ENCODE peak calls at places on chromosomes 6 and 20, in nine cellular contexts. L is CD4-positive, alpha-beta T cell; R is left ventricle myocardium inferior; Q is stomach; I is IMR-90; S is Panc1; G is heart right ventricle; N is mammary epithelial cell; V is CD8-positive, alpha-beta T cell. O is an unnamed sample.
A peak's percentile ranks its signal among the peaks of the same experiment; 100 is the strongest.

GRCh38 chr20:62777528-62777830 is 18.8 kb upstream of the MRGBP start:
- DNase-seq in G (no peak), R (no peak), L (no peak), N (no peak), S (no peak), V (no peak), Q (no peak), I (no peak), O (no peak)

GRCh38 chr6:46452312-46452917 is 38.8 kb downstream of the RCAN2 start:
- DNase-seq in R (no peak), S (no peak), V (no peak), N (peak; percentile 17), L (no peak), Q (no peak), I (no peak), G (no peak), O (no peak)

GRCh38 chr20:42963796-42964195 is 225.9 kb downstream of the PTPRT start:
- DNase-seq in G (no peak), Q (no peak), I (no peak), L (no peak), S (no peak), R (no peak), V (no peak), N (no peak), O (no peak)

GRCh38 chr6:169370054-169370453 is 116.4 kb upstream of the THBS2 start:
- DNase-seq in I (peak; percentile 29), Q (no peak), L (no peak), R (no peak), G (no peak), S (no peak), N (peak; percentile 58), V (no peak), O (no peak)

GRCh38 chr6:7787137-7787575 is 61.3 kb downstream of the BMP6 start:
- DNase-seq in Q (no peak), L (no peak), V (no peak), R (no peak), G (no peak), N (peak; percentile 24), S (no peak), I (peak; percentile 74), O (no peak)

GRCh38 chr6:150269857-150270223 is 99.0 kb upstream of the IYD start:
- DNase-seq in G (no peak), I (peak; percentile 36), Q (no peak), R (no peak), N (peak; percentile 100), L (no peak), S (no peak), V (no peak), O (no peak)

GRCh38 chr6:166955121-166955864 is 1.1 kb downstream of the RNASET2 start:
- DNase-seq in L (no peak), G (peak; percentile 24), Q (peak; percentile 49), R (peak; percentile 42), S (no peak), V (peak; percentile 24), I (no peak), N (no peak), O (no peak)

GRCh38 chr6:155265843-155266535 is 2.2 kb downstream of the CLDN20 start:
- DNase-seq in Q (no peak), V (no peak), R (no peak), N (no peak), G (no peak), I (no peak), S (no peak), L (no peak), O (no peak)

GRCh38 chr6:128487746-128488145 is 32.7 kb downstream of the PTPRK start:
- DNase-seq in L (no peak), V (no peak), G (no peak), R (no peak), I (peak; percentile 85), S (no peak), Q (no peak), N (peak; percentile 94), O (no peak)

GRCh38 chr6:132140150-132140549 is 189.0 kb upstream of the CCN2 start:
- DNase-seq in I (no peak), Q (no peak), V (no peak), R (no peak), S (no peak), N (no peak), G (no peak), L (no peak), O (no peak)

GRCh38 chr6:56151825-56152224 is 95.6 kb downstream of the COL21A1 start:
- DNase-seq in N (no peak), Q (no peak), S (no peak), G (no peak), R (no peak), I (no peak), V (no peak), L (no peak), O (no peak)

GRCh38 chr6:56144538-56145324 is 102.6 kb downstream of the COL21A1 start:
- DNase-seq in Q (no peak), N (peak; percentile 44), R (no peak), V (no peak), S (no peak), G (no peak), I (peak; percentile 64), L (no peak), O (no peak)

GRCh38 chr6:56143796-56144195 is 103.6 kb downstream of the COL21A1 start:
- DNase-seq in G (no peak), I (no peak), V (no peak), L (no peak), N (no peak), S (no peak), Q (no peak), R (no peak), O (no peak)

GRCh38 chr6:56145616-56146015 is 101.8 kb downstream of the COL21A1 start:
- DNase-seq in G (no peak), R (no peak), L (no peak), V (no peak), I (no peak), N (no peak), S (no peak), Q (no peak), O (no peak)

GRCh38 chr6:56148488-56149190 is 98.7 kb downstream of the COL21A1 start:
- DNase-seq in Q (no peak), I (peak; percentile 18), R (no peak), G (no peak), L (no peak), N (no peak), S (no peak), V (no peak), O (no peak)
- H3K27ac ChIP-seq in Q (no peak overlapping the region), I (no peak overlapping the region), R (no peak overlapping the region), G (no peak overlapping the region), L (no peak overlapping the region), N (no peak overlapping the region), S (no peak overlapping the region), V (no peak overlapping the region), O (no peak overlapping the region)

DNA sequence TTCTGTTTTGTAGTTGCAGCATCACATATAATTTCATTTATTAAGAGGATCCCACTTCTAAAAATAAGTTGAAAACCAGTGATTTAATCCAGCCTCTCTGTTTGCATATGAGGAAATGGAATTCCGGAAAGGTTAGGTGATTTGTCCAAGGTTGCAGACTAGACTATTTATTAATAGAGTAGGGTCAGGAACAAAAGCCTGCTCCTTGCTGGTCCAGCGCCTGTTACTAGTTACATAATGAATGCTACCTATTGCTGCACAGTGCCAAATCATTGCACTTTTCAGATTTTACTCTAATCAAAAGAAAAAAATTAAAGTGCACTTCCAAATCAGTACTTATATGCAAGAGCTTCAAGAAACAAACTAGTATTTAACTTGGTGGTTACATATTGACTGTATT is 238.6 kb downstream of the ESR1 start:
- DNase-seq in R (no peak), N (no peak), V (no peak), S (no peak), Q (no peak), L (no peak), G (no peak), I (no peak), O (no peak)
- H3K27ac ChIP-seq in R (no peak overlapping the region), N (no peak overlapping the region), V (no peak overlapping the region), S (no peak overlapping the region), Q (no peak overlapping the region), L (no peak overlapping the region), G (no peak overlapping the region), I (no peak overlapping the region), O (no peak overlapping the region)

GRCh38 chr6:26597389-26597766 is 625 bp downstream of the ABT1 start:
- DNase-seq in N (no peak), L (no peak), S (no peak), Q (no peak), R (no peak), V (no peak), G (no peak), I (no peak), O (no peak)

GRCh38 chr6:26597821-26598220 is 1.1 kb downstream of the ABT1 start:
- DNase-seq in S (no peak), N (no peak), I (no peak), G (no peak), Q (no peak), L (no peak), V (no peak), R (no peak), O (no peak)

GRCh38 chr6:26595669-26596269 is 984 bp upstream of the ABT1 start:
- DNase-seq in I (peak; percentile 84), N (peak; percentile 69), L (peak; percentile 83), G (peak; percentile 94), R (peak; percentile 93), S (peak; percentile 78), Q (peak; percentile 95), V (peak; percentile 89), O (peak; percentile 78)

GRCh38 chr6:26598267-26598666 is 1.5 kb downstream of the ABT1 start:
- DNase-seq in I (no peak), V (no peak), N (no peak), Q (no peak), L (no peak), S (no peak), G (no peak), R (no peak), O (no peak)

GRCh38 chr6:26596579-26597388 is at the start of gene ABT1:
- DNase-seq in V (peak; percentile 95), S (peak; percentile 97), G (peak; percentile 97), N (peak; percentile 98), R (peak; percentile 97), L (peak; percentile 96), I (peak; percentile 98), Q (peak; percentile 98), O (peak; percentile 98)
- H3K27ac ChIP-seq in V (peak within 1 kb of the TSS; percentile 90), S (peak within 1 kb of the TSS; percentile 90), G (peak within 1 kb of the TSS; percentile 59), N (peak within 1 kb of the TSS; percentile 68), R (peak within 1 kb of the TSS; percentile 88), L (peak within 1 kb of the TSS; percentile 86), I (peak within 1 kb of the TSS; percentile 85), Q (peak within 1 kb of the TSS; percentile 79), O (peak within 1 kb of the TSS; percentile 82)

GRCh38 chr6:41778895-41779294 is 805 bp downstream of the FRS3 start:
- DNase-seq in L (no peak), G (no peak), R (no peak), S (no peak), N (no peak), Q (no peak), I (no peak), V (no peak), O (no peak)

GRCh38 chr6:41781302-41781711 is 725 bp downstream of the PRICKLE4 start:
- DNase-seq in Q (peak; percentile 59), I (no peak), G (no peak), N (no peak), L (no peak), R (peak; percentile 36), V (no peak), S (no peak), O (no peak)

GRCh38 chr6:41779336-41779735 is 364 bp downstream of the FRS3 start:
- DNase-seq in G (no peak), R (no peak), V (no peak), S (no peak), Q (no peak), I (no peak), N (no peak), L (no peak), O (peak; percentile 63)

GRCh38 chr6:41779793-41780622 is at the start of gene FRS3:
- DNase-seq in V (peak; percentile 100), N (peak; percentile 83), S (peak; percentile 71), G (peak; percentile 100), L (peak; percentile 100), R (peak; percentile 99), I (peak; percentile 92), Q (peak; percentile 99), O (peak; percentile 97)

GRCh38 chr6:41780623-41781301 is at the start of gene PRICKLE4:
- DNase-seq in N (no peak), V (no peak), L (no peak), G (peak; percentile 63), I (no peak), Q (peak; percentile 81), S (no peak), R (peak; percentile 59), O (no peak)
- H3K27ac ChIP-seq in N (no peak within 1 kb of the TSS), V (no peak within 1 kb of the TSS), L (no peak within 1 kb of the TSS), G (peak within 1 kb of the TSS; percentile 66), I (peak within 1 kb of the TSS; percentile 38), Q (peak within 1 kb of the TSS; percentile 90), S (peak within 1 kb of the TSS; percentile 57), R (peak within 1 kb of the TSS; percentile 98), O (peak within 1 kb of the TSS; percentile 70)

O was measured in caudate nucleus.